ENCODE peak calls at places on chromosomes 4 and X, in eight cellular contexts. V is ecto neural progenitor cell; H is HTR-8/SVneo; N is GM12892; R is colonic mucosa; C is NCI-H1105; Y is stimulated activated CD4-positive, alpha-beta T cell treated with anti-CD3 and anti-CD28 coated beads, Interleukin-15, amount 100 ng/mL, for 1 hour; E is COLO829. K is an unnamed sample.

GRCh38 chrX:44431206-44431605 is 87.7 kb upstream of the EFHC2 start:
- DNase-seq in V (no peak), H (peak; percentile 26), N (no peak), R (no peak), C (no peak), Y (no peak), E (peak; percentile 42), K (no peak)

GRCh38 chr4:189828298-189828697 is 112.4 kb upstream of the FRG1 start:
- DNase-seq in V (no peak), H (no peak), N (no peak), R (no peak), C (no peak), Y (no peak), E (no peak), K (no peak)

GRCh38 chrX:136761410-136761809 is 19.3 kb downstream of the ARHGEF6 start:
- DNase-seq in V (no peak), H (no peak), N (no peak), R (no peak), C (no peak), Y (no peak), E (no peak), K (no peak)

GRCh38 chr4:182242793-182243192 is 409 bp upstream of the TENM3 start:
- DNase-seq in V (no peak), H (peak; percentile 59), N (no peak), R (no peak), C (no peak), Y (no peak), E (no peak), K (no peak)

GRCh38 chrX:53236025-53236679 is 11.1 kb upstream of the KDM5C start:
- DNase-seq in V (no peak), H (no peak), N (no peak), R (no peak), C (no peak), Y (no peak), E (no peak), K (no peak)

GRCh38 chrX:12753366-12753765 is 37.8 kb upstream of the PRPS2 start:
- DNase-seq in V (no peak), H (no peak), N (no peak), R (no peak), C (no peak), Y (no peak), E (no peak), K (no peak)

GRCh38 chrX:14672611-14673172 is 143.4 kb downstream of the GLRA2 start:
- DNase-seq in V (no peak), H (no peak), N (no peak), R (no peak), C (no peak), Y (no peak), E (no peak), K (no peak)

GRCh38 chr4:54440394-54441223 is 211.5 kb downstream of the PDGFRA start:
- DNase-seq in V (no peak), H (peak; percentile 10), N (no peak), R (peak; percentile 23), C (peak; percentile 10), Y (no peak), E (peak; percentile 74), K (no peak)

GRCh38 chr4:168848977-168849687 is 160.9 kb downstream of the CBR4 start:
- DNase-seq in V (no peak), H (no peak), N (no peak), R (no peak), C (no peak), Y (no peak), E (peak; percentile 82), K (no peak)

GRCh38 chr4:41232406-41232805 is 18.1 kb upstream of the APBB2 start:
- DNase-seq in V (no peak), H (no peak), N (no peak), R (no peak), C (no peak), Y (no peak), E (no peak), K (no peak)

GRCh38 chrX:96619588-96619987 is 65.1 kb upstream of the DIAPH2 start:
- DNase-seq in V (no peak), H (no peak), N (no peak), R (no peak), C (no peak), Y (no peak), E (no peak), K (no peak)

GRCh38 chrX:38968817-38969216 is 167.6 kb downstream of the MID1IP1 start:
- DNase-seq in V (no peak), H (no peak), N (no peak), R (no peak), C (no peak), Y (no peak), E (no peak), K (no peak)

GRCh38 chrX:136954930-136955329 is 74.4 kb upstream of the RBMX start:
- DNase-seq in V (no peak), H (peak; percentile 1), N (no peak), R (no peak), C (peak; percentile 5), Y (no peak), E (peak; percentile 9), K (no peak)

GRCh38 chrX:32673193-32673592 is 538.2 kb downstream of the DMD start:
- DNase-seq in V (no peak), H (no peak), N (no peak), R (no peak), C (no peak), Y (no peak), E (peak; percentile 28), K (no peak)

GRCh38 chr4:163071308-163071707 is 95.4 kb downstream of the NAF1 start:
- DNase-seq in V (no peak), H (no peak), N (no peak), R (no peak), C (no peak), Y (no peak), E (no peak), K (no peak)

GRCh38 chr4:80438016-80438415 is 102.5 kb downstream of the CFAP299 start:
- DNase-seq in V (no peak), H (no peak), N (no peak), R (no peak), C (no peak), Y (no peak), E (no peak), K (no peak)

GRCh38 chr4:32917586-32917985 is 2197.4 kb downstream of the PCDH7 start:
- DNase-seq in V (no peak), H (no peak), N (no peak), R (no peak), C (no peak), Y (no peak), E (no peak), K (no peak)

GRCh38 chr4:28926156-28926555 is 1794.0 kb upstream of the PCDH7 start:
- DNase-seq in V (no peak), H (no peak), N (no peak), R (no peak), C (no peak), Y (no peak), E (no peak), K (no peak)

GRCh38 chr4:37892641-37893040 is 1.8 kb downstream of the TBC1D1 start:
- DNase-seq in V (no peak), H (no peak), N (peak; percentile 28), R (no peak), C (no peak), Y (no peak), E (no peak), K (no peak)

GRCh38 chr4:186881521-186882220 is 158.0 kb upstream of the FAT1 start:
- DNase-seq in V (no peak), H (peak; percentile 47), N (no peak), R (no peak), C (no peak), Y (no peak), E (no peak), K (no peak)

GRCh38 chrX:140766024-140766611 is 56.6 kb downstream of the LINC00632 start:
- DNase-seq in V (peak; percentile 50), H (no peak), N (no peak), R (peak; percentile 32), C (peak; percentile 7), Y (no peak), E (no peak), K (peak; percentile 20)

GRCh38 chr4:184810720-184811119 is 15.0 kb downstream of the ACSL1 start:
- DNase-seq in V (no peak), H (no peak), N (no peak), R (no peak), C (no peak), Y (no peak), E (no peak), K (no peak)

GRCh38 chrX:68930576-68931317 is 101.9 kb downstream of the EFNB1 start:
- DNase-seq in V (no peak), H (no peak), N (no peak), R (no peak), C (no peak), Y (no peak), E (no peak), K (no peak)

GRCh38 chr4:17961249-17961648 is 60.3 kb downstream of the LCORL start:
- DNase-seq in V (no peak), H (no peak), N (no peak), R (no peak), C (no peak), Y (no peak), E (no peak), K (no peak)

GRCh38 chr4:158484173-158484885 is 37.4 kb upstream of the RXFP1 start:
- DNase-seq in V (no peak), H (no peak), N (no peak), R (no peak), C (no peak), Y (no peak), E (no peak), K (no peak)

GRCh38 chrX:14922437-14922836 is 49.2 kb downstream of the MOSPD2 start:
- DNase-seq in V (no peak), H (peak; percentile 33), N (no peak), R (no peak), C (no peak), Y (no peak), E (no peak), K (no peak)

GRCh38 chrX:56794404-56794803 is 65.4 kb downstream of the NBDY start:
- DNase-seq in V (no peak), H (no peak), N (no peak), R (no peak), C (no peak), Y (no peak), E (no peak), K (no peak)

K was measured in mucosa of descending colon.